ENCODE peak calls at places on chromosomes 4 and X, in four cellular contexts. S is pancreas, K is hepatocyte, R is mammary epithelial cell. V is an unnamed sample. For H3K36me3, the result is how much of the 10 kb centered on the place peaks cover.

GRCh38 chrX:129522184-129523059 is 868 bp downstream of the SMARCA1 start:
- DNase-seq in S (peak), K (peak), R (peak), V (peak)

GRCh38 chrX:153635788-153636668 is 11.0 kb upstream of the DUSP9 start:
- DNase-seq in S (no peak), K (peak), R (no peak), V (no peak)

GRCh38 chr4:99811850-99812249 is 4.8 kb upstream of the DAPP1 start:
- DNase-seq in S (peak), K (peak), R (peak), V (no peak)

GRCh38 chr4:96162631-96163030 is 322.7 kb downstream of the PDHA2 start:
- DNase-seq in S (no peak), K (no peak), R (no peak), V (no peak)

GRCh38 chr4:153345011-153345981 is 808 bp downstream of the MND1 start:
- DNase-seq in S (no peak), K (peak), R (peak), V (peak)

GRCh38 chr4:170134821-170135220 is 45.1 kb upstream of the AADAT start:
- DNase-seq in S (no peak), K (no peak), R (no peak), V (no peak)

GRCh38 chrX:24672701-24673190 is 21.0 kb upstream of the POLA1 start:
- DNase-seq in S (no peak), K (peak), R (no peak), V (no peak)

GRCh38 chrX:118221733-118222132 is 105.1 kb upstream of the KLHL13 start:
- DNase-seq in S (no peak), K (no peak), R (no peak), V (no peak)

GRCh38 chrX:15143825-15144121 is 126.1 kb downstream of the ASB9 start:
- DNase-seq in S (no peak), K (no peak), R (no peak), V (no peak)

GRCh38 chrX:6226053-6226645 is 2.5 kb downstream of the NLGN4X start:
- DNase-seq in S (no peak), K (peak), R (peak), V (no peak)

GRCh38 chrX:21658152-21658737 is at the start of gene KLHL34:
- DNase-seq in S (no peak), K (no peak), R (no peak), V (peak)

GRCh38 chrX:71253253-71254091 is 468 bp downstream of the ZMYM3 start:
- DNase-seq in S (peak), K (peak), R (no peak), V (peak)

GRCh38 chr4:169079942-169080827 is 70.1 kb upstream of the CBR4 start:
- DNase-seq in S (peak), K (peak), R (peak), V (peak)

GRCh38 chr4:10667651-10668341 is 16.8 kb downstream of the CLNK start:
- DNase-seq in S (no peak), K (no peak), R (no peak), V (no peak)

GRCh38 chr4:53014368-53014767 is 152.3 kb downstream of the RASL11B start:
- DNase-seq in S (no peak), K (peak), R (peak), V (no peak)

GRCh38 chr4:18957721-18958120 is 936.2 kb upstream of the LCORL start:
- DNase-seq in S (no peak), K (no peak), R (no peak), V (no peak)

GRCh38 chrX:44971674-44972073 is 98.7 kb downstream of the KDM6A start:
- DNase-seq in S (no peak), K (no peak), R (no peak), V (no peak)

GRCh38 chr4:165461176-165461835 is 82.5 kb downstream of the CPE start:
- DNase-seq in S (peak), K (peak), R (no peak), V (no peak)

GRCh38 chr4:171157462-171158082 is 655.6 kb upstream of the GALNTL6 start:
- DNase-seq in S (peak), K (peak), R (no peak), V (no peak)

GRCh38 chr4:151887151-151887815 is 126.5 kb upstream of the GATB start:
- DNase-seq in S (no peak), K (no peak), R (peak), V (no peak)

GRCh38 chrX:43868791-43869190 is 13.5 kb downstream of the MAOB start:
- DNase-seq in S (no peak), K (no peak), R (no peak), V (no peak)

GRCh38 chr4:48017108-48017527 is 546 bp downstream of the NIPAL1 start:
- DNase-seq in S (peak), K (peak), R (peak), V (peak)

GRCh38 chr4:56289934-56290333 is 97.4 kb downstream of the AASDH start:
- DNase-seq in S (no peak), K (no peak), R (no peak), V (no peak)

GRCh38 chr4:173490817-173491518 is 39.1 kb downstream of the HAND2 start:
- DNase-seq in S (no peak), K (peak), R (peak), V (no peak)

GRCh38 chr4:113012122-113012725 is 37.2 kb upstream of the ANK2 start:
- DNase-seq in S (no peak), K (no peak), R (no peak), V (no peak)

GRCh38 chrX:78574306-78574705 is 84.8 kb downstream of the RTL3 start:
- DNase-seq in S (no peak), K (no peak), R (no peak), V (no peak)

GRCh38 chr4:98955229-98955628 is 26.3 kb upstream of the EIF4E start:
- DNase-seq in S (no peak), K (no peak), R (no peak), V (no peak)

GRCh38 chrX:96311366-96311765 is 373.3 kb upstream of the DIAPH2 start:
- DNase-seq in S (no peak), K (no peak), R (no peak), V (no peak)

GRCh38 chrX:23885803-23886202 is 21.9 kb downstream of the APOO start:
- DNase-seq in S (no peak), K (no peak), R (no peak), V (no peak)

GRCh38 chr4:2745981-2746806 is 9.9 kb downstream of the TNIP2 start:
- DNase-seq in S (no peak), K (peak), R (peak), V (no peak)
- H3K36me3 ChIP-seq in S (under half), K (under half), R (under half), V (under half)

DNA sequence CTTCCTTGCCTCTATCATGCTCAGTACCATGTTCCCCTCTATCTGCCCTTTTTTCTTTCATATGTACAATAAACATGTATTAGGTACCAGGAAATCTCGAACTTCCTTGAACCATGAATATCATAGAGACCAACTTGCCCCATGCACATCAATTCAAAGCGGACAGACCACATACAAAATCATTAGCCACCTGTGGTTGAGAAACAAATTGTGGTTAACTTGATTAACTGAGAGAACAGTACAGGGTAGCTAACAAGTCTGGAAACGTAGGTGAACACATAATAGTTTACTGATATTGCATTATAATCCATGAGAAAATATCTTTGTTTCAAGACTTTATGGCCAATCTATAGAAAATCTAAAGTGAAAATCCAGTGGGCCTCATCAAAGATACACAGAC is 8.2 kb downstream of the CASP3 start:
- DNase-seq in S (no peak), K (no peak), R (no peak), V (no peak)
- H3K36me3 ChIP-seq in S (under half), K (under half), R (under half), V (under half)

GRCh38 chrX:68536884-68537283 is 38.0 kb downstream of the YIPF6 start:
- DNase-seq in S (no peak), K (no peak), R (no peak), V (no peak)
- H3K36me3 ChIP-seq in S (under half), K (under half), R (under half), V (under half)

GRCh38 chrX:16822723-16823122 is 36.5 kb downstream of the TXLNG start:
- DNase-seq in S (no peak), K (no peak), R (peak), V (no peak)
- H3K36me3 ChIP-seq in S (under half), K (under half), R (under half), V (under half)

GRCh38 chr4:3137908-3138307 is 63.4 kb downstream of the HTT start:
- DNase-seq in S (no peak), K (no peak), R (no peak), V (no peak)

GRCh38 chr4:3136454-3136853 is 62.0 kb downstream of the HTT start:
- DNase-seq in S (no peak), K (no peak), R (no peak), V (no peak)

GRCh38 chr4:3135155-3136011 is 60.9 kb downstream of the HTT start:
- DNase-seq in S (no peak), K (no peak), R (no peak), V (no peak)

GRCh38 chr4:3130826-3131225 is 56.3 kb downstream of the HTT start:
- DNase-seq in S (no peak), K (no peak), R (no peak), V (no peak)

DNA sequence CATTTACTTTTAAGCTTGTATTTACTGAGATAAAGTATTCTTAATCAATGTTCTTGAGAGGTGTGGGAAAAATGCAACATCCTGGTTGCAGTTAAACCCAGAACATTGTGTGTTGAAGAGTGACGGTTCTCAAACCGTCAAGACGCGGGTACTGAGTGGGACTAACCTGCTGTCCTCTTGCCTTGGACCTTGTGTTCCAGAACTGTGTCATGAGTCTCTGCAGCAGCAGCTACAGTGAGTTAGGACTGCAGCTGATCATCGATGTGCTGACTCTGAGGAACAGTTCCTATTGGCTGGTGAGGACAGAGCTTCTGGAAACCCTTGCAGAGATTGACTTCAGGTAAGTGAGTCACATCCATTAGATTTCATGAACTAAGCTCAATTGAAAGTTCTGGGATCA is 59.7 kb downstream of the HTT start:
- DNase-seq in S (no peak), K (no peak), R (no peak), V (no peak)
- H3K36me3 ChIP-seq in S (under half), K (under half), R (under half), V (under half)

DNA sequence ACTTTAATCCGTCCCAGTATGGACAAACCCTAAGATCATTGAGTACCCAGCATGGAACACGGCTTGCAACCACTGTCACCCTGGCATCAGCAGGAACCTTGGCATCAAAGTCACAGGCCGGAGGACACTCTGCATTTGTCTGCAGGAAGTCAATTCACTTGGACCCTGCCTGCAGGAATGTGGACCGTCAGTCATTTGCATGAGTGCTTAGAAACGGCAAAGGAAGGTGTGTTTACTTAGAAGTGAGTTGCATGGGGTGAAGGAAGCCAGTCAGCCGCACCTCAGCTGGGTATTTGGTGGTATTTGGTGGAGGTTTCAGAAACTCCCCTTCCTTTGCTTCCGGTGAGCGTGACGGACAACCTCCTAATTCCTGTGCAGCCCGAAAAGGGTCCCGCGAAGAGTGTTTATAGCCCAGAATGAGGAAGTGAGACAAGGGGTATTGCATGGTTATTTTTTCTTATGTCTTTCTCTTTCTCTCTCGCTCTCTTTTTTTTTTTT is 15.5 kb downstream of the P2RY8 start:
- DNase-seq in S (no peak), K (no peak), R (no peak), V (no peak)
- H3K36me3 ChIP-seq in S (under half), K (under half), R (under half), V (under half)

DNA sequence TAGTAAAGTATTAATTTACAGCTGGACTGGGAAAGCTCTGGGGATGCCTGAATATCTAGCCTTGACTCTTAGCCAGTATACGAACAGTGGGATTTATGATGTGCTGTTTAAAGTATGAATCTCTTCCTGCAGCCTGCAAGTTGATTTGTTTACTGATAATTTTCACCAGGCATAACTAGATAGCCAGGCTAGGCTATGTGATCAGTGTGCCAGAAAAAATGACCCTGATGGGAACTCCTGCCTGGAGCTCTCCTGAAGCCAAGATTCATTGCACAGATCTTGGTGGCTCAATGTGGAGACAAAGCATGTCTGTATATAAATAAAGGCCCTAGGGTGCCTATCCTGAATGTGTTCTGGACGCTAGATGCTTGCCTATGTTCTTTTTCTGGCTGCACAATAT is 119.1 kb downstream of the SCLT1 start:
- DNase-seq in S (no peak), K (no peak), R (no peak), V (no peak)
- H3K36me3 ChIP-seq in S (under half), K (under half), R (under half), V (under half)